ENCODE peak calls at places on chromosomes 7 and 10, in six cellular contexts. One of them, this sample, is unnamed.

GRCh38 chr7:130490888-130491771 is 755 bp upstream of the MEST start:
- DNase-seq in SW480: no peak
- DNase-seq in ACHN: peak; percentile 51
- DNase-seq in neural crest cell: peak; percentile 58
- DNase-seq in T-cell: peak; percentile 32
- DNase-seq in nephron progenitor cell: peak; percentile 63
- DNase-seq in this sample: no peak

GRCh38 chr10:74450623-74451022 is 299.6 kb downstream of the ADK start:
- DNase-seq in SW480: no peak
- DNase-seq in ACHN: no peak
- DNase-seq in neural crest cell: no peak
- DNase-seq in T-cell: no peak
- DNase-seq in nephron progenitor cell: no peak
- DNase-seq in this sample: no peak

GRCh38 chr7:30681262-30682130 is 760 bp downstream of the CRHR2 start:
- DNase-seq in SW480: no peak
- DNase-seq in ACHN: no peak
- DNase-seq in neural crest cell: no peak
- DNase-seq in T-cell: no peak
- DNase-seq in nephron progenitor cell: peak; percentile 48
- DNase-seq in this sample: no peak

GRCh38 chr10:77305650-77306632 is 331.7 kb downstream of the KCNMA1 start:
- DNase-seq in SW480: no peak
- DNase-seq in ACHN: no peak
- DNase-seq in neural crest cell: no peak
- DNase-seq in T-cell: no peak
- DNase-seq in nephron progenitor cell: no peak
- DNase-seq in this sample: no peak

GRCh38 chr7:28354601-28355062 is 57.7 kb upstream of the CREB5 start:
- DNase-seq in SW480: peak; percentile 36
- DNase-seq in ACHN: peak; percentile 99
- DNase-seq in neural crest cell: no peak
- DNase-seq in T-cell: no peak
- DNase-seq in nephron progenitor cell: peak; percentile 59
- DNase-seq in this sample: peak; percentile 90

GRCh38 chr10:101012525-101013364 is 13.1 kb downstream of the LZTS2 start:
- DNase-seq in SW480: peak; percentile 96
- DNase-seq in ACHN: peak; percentile 98
- DNase-seq in neural crest cell: peak; percentile 91
- DNase-seq in T-cell: peak; percentile 59
- DNase-seq in nephron progenitor cell: peak; percentile 83
- DNase-seq in this sample: peak; percentile 73

GRCh38 chr7:129489491-129489890 is 12.8 kb upstream of the SMKR1 start:
- DNase-seq in SW480: no peak
- DNase-seq in ACHN: peak; percentile 54
- DNase-seq in neural crest cell: no peak
- DNase-seq in T-cell: no peak
- DNase-seq in nephron progenitor cell: no peak
- DNase-seq in this sample: no peak

GRCh38 chr7:89605362-89605761 is 548.9 kb upstream of the STEAP1 start:
- DNase-seq in SW480: no peak
- DNase-seq in ACHN: no peak
- DNase-seq in neural crest cell: no peak
- DNase-seq in T-cell: no peak
- DNase-seq in nephron progenitor cell: no peak
- DNase-seq in this sample: no peak

GRCh38 chr10:132493756-132494290 is 43.8 kb upstream of the INPP5A start:
- DNase-seq in SW480: no peak
- DNase-seq in ACHN: no peak
- DNase-seq in neural crest cell: no peak
- DNase-seq in T-cell: no peak
- DNase-seq in nephron progenitor cell: no peak
- DNase-seq in this sample: no peak

GRCh38 chr7:65746398-65746669 is 126.5 kb upstream of the VKORC1L1 start:
- DNase-seq in SW480: no peak
- DNase-seq in ACHN: peak; percentile 56
- DNase-seq in neural crest cell: no peak
- DNase-seq in T-cell: no peak
- DNase-seq in nephron progenitor cell: no peak
- DNase-seq in this sample: peak; percentile 30

GRCh38 chr10:13657184-13657680 is 70.5 kb downstream of the PRPF18 start:
- DNase-seq in SW480: no peak
- DNase-seq in ACHN: no peak
- DNase-seq in neural crest cell: no peak
- DNase-seq in T-cell: no peak
- DNase-seq in nephron progenitor cell: no peak
- DNase-seq in this sample: no peak

GRCh38 chr7:1022356-1022755 is 22.0 kb upstream of the GPR146 start:
- DNase-seq in SW480: no peak
- DNase-seq in ACHN: no peak
- DNase-seq in neural crest cell: no peak
- DNase-seq in T-cell: no peak
- DNase-seq in nephron progenitor cell: no peak
- DNase-seq in this sample: no peak

GRCh38 chr7:68384581-68384980 is 1213.7 kb upstream of the AUTS2 start:
- DNase-seq in SW480: no peak
- DNase-seq in ACHN: no peak
- DNase-seq in neural crest cell: no peak
- DNase-seq in T-cell: no peak
- DNase-seq in nephron progenitor cell: no peak
- DNase-seq in this sample: no peak

GRCh38 chr7:92691578-92691977 is 101.4 kb upstream of the FAM133B start:
- DNase-seq in SW480: peak; percentile 76
- DNase-seq in ACHN: peak; percentile 74
- DNase-seq in neural crest cell: no peak
- DNase-seq in T-cell: peak; percentile 8
- DNase-seq in nephron progenitor cell: no peak
- DNase-seq in this sample: no peak

GRCh38 chr10:115355162-115355760 is 262.1 kb downstream of the ATRNL1 start:
- DNase-seq in SW480: peak; percentile 77
- DNase-seq in ACHN: peak; percentile 84
- DNase-seq in neural crest cell: peak; percentile 18
- DNase-seq in T-cell: no peak
- DNase-seq in nephron progenitor cell: peak; percentile 55
- DNase-seq in this sample: peak; percentile 31

GRCh38 chr10:369441-370221 is 234.4 kb downstream of the ZMYND11 start:
- DNase-seq in SW480: no peak
- DNase-seq in ACHN: no peak
- DNase-seq in neural crest cell: no peak
- DNase-seq in T-cell: no peak
- DNase-seq in nephron progenitor cell: no peak
- DNase-seq in this sample: no peak

GRCh38 chr10:122854648-122855047 is 9.0 kb upstream of the CUZD1 start:
- DNase-seq in SW480: no peak
- DNase-seq in ACHN: peak; percentile 72
- DNase-seq in neural crest cell: no peak
- DNase-seq in T-cell: no peak
- DNase-seq in nephron progenitor cell: no peak
- DNase-seq in this sample: no peak

GRCh38 chr10:86265236-86265876 is 101.2 kb downstream of the GRID1 start:
- DNase-seq in SW480: no peak
- DNase-seq in ACHN: no peak
- DNase-seq in neural crest cell: no peak
- DNase-seq in T-cell: no peak
- DNase-seq in nephron progenitor cell: no peak
- DNase-seq in this sample: no peak

GRCh38 chr7:123060446-123060845 is 64.9 kb upstream of the TAS2R16 start:
- DNase-seq in SW480: no peak
- DNase-seq in ACHN: no peak
- DNase-seq in neural crest cell: no peak
- DNase-seq in T-cell: no peak
- DNase-seq in nephron progenitor cell: no peak
- DNase-seq in this sample: no peak

GRCh38 chr7:102313997-102314780 is 27.5 kb downstream of the SH2B2 start:
- DNase-seq in SW480: no peak
- DNase-seq in ACHN: no peak
- DNase-seq in neural crest cell: no peak
- DNase-seq in T-cell: no peak
- DNase-seq in nephron progenitor cell: no peak
- DNase-seq in this sample: no peak

GRCh38 chr10:120833222-120833928 is 17.8 kb upstream of the WDR11 start:
- DNase-seq in SW480: no peak
- DNase-seq in ACHN: no peak
- DNase-seq in neural crest cell: no peak
- DNase-seq in T-cell: no peak
- DNase-seq in nephron progenitor cell: no peak
- DNase-seq in this sample: peak; percentile 44

GRCh38 chr7:23490357-23491131 is 20.3 kb upstream of the IGF2BP3 start:
- DNase-seq in SW480: no peak
- DNase-seq in ACHN: no peak
- DNase-seq in neural crest cell: no peak
- DNase-seq in T-cell: peak; percentile 56
- DNase-seq in nephron progenitor cell: no peak
- DNase-seq in this sample: no peak

GRCh38 chr7:29748286-29749099 is 57.8 kb upstream of the WIPF3 start:
- DNase-seq in SW480: peak; percentile 85
- DNase-seq in ACHN: peak; percentile 74
- DNase-seq in neural crest cell: no peak
- DNase-seq in T-cell: no peak
- DNase-seq in nephron progenitor cell: no peak
- DNase-seq in this sample: no peak

This sample was measured in epithelial cell of proximal tubule.